ENCODE peak calls at places on chromosomes 2 and 18, in four cellular contexts. T, I, Z and U are unnamed samples.

GRCh38 chr2:77521931-77522470 is at the start of gene LRRTM4:
- DNase-seq in I (no peak), Z (peak; percentile 54), T (peak; percentile 94), U (no peak)

GRCh38 chr18:59575995-59576394 is 121.2 kb downstream of the CCBE1 start:
- DNase-seq in I (no peak), T (no peak), Z (no peak), U (no peak)

GRCh38 chr2:47299555-47299954 is 103.4 kb upstream of the MSH2 start:
- DNase-seq in I (no peak), T (no peak), Z (no peak), U (no peak)

GRCh38 chr2:217288472-217289063 is 428.7 kb upstream of the TNP1 start:
- DNase-seq in I (no peak), Z (no peak), T (no peak), U (no peak)

GRCh38 chr18:50880108-50880465 is 1.2 kb downstream of the ME2 start:
- DNase-seq in I (peak; percentile 22), T (no peak), Z (no peak), U (no peak)

GRCh38 chr2:165796819-165797530 is 2.9 kb upstream of the GALNT3 start:
- DNase-seq in I (no peak), T (no peak), Z (no peak), U (no peak)

GRCh38 chr2:136246086-136246669 is 128.2 kb upstream of the CXCR4 start:
- DNase-seq in Z (no peak), T (no peak), I (peak; percentile 95), U (no peak)

GRCh38 chr2:109302319-109302718 is 173.3 kb downstream of the SH3RF3 start:
- DNase-seq in I (no peak), T (no peak), Z (no peak), U (no peak)

GRCh38 chr18:25827961-25828561 is 262.4 kb downstream of the SS18 start:
- DNase-seq in Z (no peak), T (no peak), I (no peak), U (no peak)

GRCh38 chr2:32962652-32963051 is 15.9 kb downstream of the LTBP1 start:
- DNase-seq in I (no peak), Z (no peak), T (no peak), U (no peak)

GRCh38 chr18:60385693-60386092 is 13.1 kb upstream of the MC4R start:
- DNase-seq in T (no peak), I (no peak), Z (no peak), U (no peak)